ENCODE peak calls at places on chromosome 16, in five cellular contexts. One of them, this sample, is unnamed.

GRCh38 chr16:51607202-51607756 is 456.2 kb upstream of the SALL1 start:
- DNase-seq in HepG2: no peak
- DNase-seq in K562: no peak
- DNase-seq in GM12878: no peak
- DNase-seq in H1: no peak
- DNase-seq in this sample: no peak

GRCh38 chr16:61892531-61892930 is 143.7 kb downstream of the CDH8 start:
- DNase-seq in K562: no peak
- DNase-seq in H1: no peak
- DNase-seq in HepG2: no peak
- DNase-seq in GM12878: no peak
- DNase-seq in this sample: no peak

GRCh38 chr16:56747486-56748045 is 17.6 kb downstream of the NUP93 start:
- DNase-seq in GM12878: no peak
- DNase-seq in H1: no peak
- DNase-seq in HepG2: no peak
- DNase-seq in K562: no peak
- DNase-seq in this sample: peak; percentile 83

GRCh38 chr16:25100511-25100910 is 11.0 kb upstream of the LCMT1 start:
- DNase-seq in K562: no peak
- DNase-seq in GM12878: no peak
- DNase-seq in HepG2: no peak
- DNase-seq in H1: no peak
- DNase-seq in this sample: no peak

GRCh38 chr16:57435838-57436237 is 11.3 kb downstream of the CIAPIN1 start:
- DNase-seq in H1: no peak
- DNase-seq in HepG2: no peak
- DNase-seq in K562: no peak
- DNase-seq in GM12878: no peak
- DNase-seq in this sample: no peak

GRCh38 chr16:54400261-54400660 is 113.7 kb upstream of the IRX3 start:
- DNase-seq in HepG2: no peak
- DNase-seq in GM12878: no peak
- DNase-seq in H1: no peak
- DNase-seq in K562: no peak
- DNase-seq in this sample: no peak

GRCh38 chr16:81740163-81740562 is 38.9 kb upstream of the PLCG2 start:
- DNase-seq in K562: peak; percentile 48
- DNase-seq in HepG2: peak; percentile 31
- DNase-seq in GM12878: peak; percentile 68
- DNase-seq in H1: peak; percentile 58
- DNase-seq in this sample: peak; percentile 64

GRCh38 chr16:30876867-30877266 is 17.0 kb downstream of the BCL7C start:
- DNase-seq in GM12878: no peak
- DNase-seq in K562: no peak
- DNase-seq in HepG2: peak; percentile 62
- DNase-seq in H1: no peak
- DNase-seq in this sample: peak; percentile 59

GRCh38 chr16:82995927-82996441 is 369.2 kb downstream of the CDH13 start:
- DNase-seq in HepG2: no peak
- DNase-seq in GM12878: no peak
- DNase-seq in H1: no peak
- DNase-seq in K562: no peak
- DNase-seq in this sample: no peak

GRCh38 chr16:84829168-84829965 is 9.6 kb downstream of the CRISPLD2 start:
- DNase-seq in H1: no peak
- DNase-seq in GM12878: no peak
- DNase-seq in HepG2: no peak
- DNase-seq in K562: no peak
- DNase-seq in this sample: no peak

GRCh38 chr16:30491744-30492308 is 19.3 kb downstream of the ITGAL start:
- DNase-seq in GM12878: no peak
- DNase-seq in H1: no peak
- DNase-seq in HepG2: peak; percentile 56
- DNase-seq in K562: peak; percentile 79
- DNase-seq in this sample: no peak

GRCh38 chr16:48201515-48202201 is 42.4 kb upstream of the LONP2 start:
- DNase-seq in K562: no peak
- DNase-seq in HepG2: no peak
- DNase-seq in H1: no peak
- DNase-seq in GM12878: no peak
- DNase-seq in this sample: no peak

GRCh38 chr16:51759999-51760398 is 608.9 kb upstream of the SALL1 start:
- DNase-seq in K562: no peak
- DNase-seq in H1: no peak
- DNase-seq in GM12878: no peak
- DNase-seq in HepG2: no peak
- DNase-seq in this sample: no peak

GRCh38 chr16:64269756-64270155 is 852.1 kb downstream of the CDH11 start:
- DNase-seq in GM12878: no peak
- DNase-seq in K562: no peak
- DNase-seq in HepG2: no peak
- DNase-seq in H1: no peak
- DNase-seq in this sample: no peak

GRCh38 chr16:3346041-3346440 is 9.6 kb upstream of the OR2C1 start:
- DNase-seq in GM12878: no peak
- DNase-seq in HepG2: no peak
- DNase-seq in H1: no peak
- DNase-seq in K562: no peak
- DNase-seq in this sample: no peak

GRCh38 chr16:30567160-30567990 is 4.1 kb downstream of the ZNF688 start:
- DNase-seq in K562: no peak
- DNase-seq in H1: no peak
- DNase-seq in HepG2: no peak
- DNase-seq in GM12878: no peak
- DNase-seq in this sample: no peak

GRCh38 chr16:14530046-14530445 is 100.0 kb downstream of the PARN start:
- DNase-seq in HepG2: no peak
- DNase-seq in GM12878: no peak
- DNase-seq in K562: no peak
- DNase-seq in H1: no peak
- DNase-seq in this sample: no peak

GRCh38 chr16:84689126-84689525 is 10.7 kb upstream of the USP10 start:
- DNase-seq in HepG2: no peak
- DNase-seq in K562: no peak
- DNase-seq in H1: no peak
- DNase-seq in GM12878: no peak
- DNase-seq in this sample: no peak

GRCh38 chr16:68592466-68593337 is 52.4 kb upstream of the CDH3 start:
- DNase-seq in H1: no peak
- DNase-seq in HepG2: peak; percentile 21
- DNase-seq in K562: no peak
- DNase-seq in GM12878: no peak
- DNase-seq in this sample: peak; percentile 50

GRCh38 chr16:29804455-29805231 is 1.7 kb upstream of the MAZ start:
- DNase-seq in K562: no peak
- DNase-seq in GM12878: no peak
- DNase-seq in H1: no peak
- DNase-seq in HepG2: no peak
- DNase-seq in this sample: peak; percentile 28

GRCh38 chr16:69396187-69397061 is 10.6 kb upstream of the TERF2 start:
- DNase-seq in HepG2: peak; percentile 99
- DNase-seq in K562: peak; percentile 66
- DNase-seq in H1: peak; percentile 80
- DNase-seq in GM12878: peak; percentile 45
- DNase-seq in this sample: peak; percentile 93

GRCh38 chr16:27154573-27155521 is 48.5 kb upstream of the KDM8 start:
- DNase-seq in K562: peak; percentile 78
- DNase-seq in GM12878: no peak
- DNase-seq in H1: peak; percentile 95
- DNase-seq in HepG2: peak; percentile 52
- DNase-seq in this sample: peak; percentile 88

GRCh38 chr16:75279277-75279676 is 27.9 kb upstream of the BCAR1 start:
- DNase-seq in HepG2: no peak
- DNase-seq in H1: no peak
- DNase-seq in K562: no peak
- DNase-seq in GM12878: no peak
- DNase-seq in this sample: no peak

GRCh38 chr16:51151435-51151950 is 423 bp upstream of the SALL1 start:
- DNase-seq in HepG2: peak; percentile 86
- DNase-seq in GM12878: no peak
- DNase-seq in K562: no peak
- DNase-seq in H1: peak; percentile 82
- DNase-seq in this sample: peak; percentile 92

GRCh38 chr16:27748868-27749546 is 199.1 kb downstream of the KATNIP start:
- DNase-seq in GM12878: peak; percentile 1
- DNase-seq in H1: no peak
- DNase-seq in K562: peak; percentile 89
- DNase-seq in HepG2: peak; percentile 25
- DNase-seq in this sample: peak; percentile 77

GRCh38 chr16:58498341-58499091 is 1.4 kb upstream of the NDRG4 start:
- DNase-seq in K562: no peak
- DNase-seq in GM12878: no peak
- DNase-seq in HepG2: no peak
- DNase-seq in H1: no peak
- DNase-seq in this sample: no peak

GRCh38 chr16:1154291-1154886 is 1.5 kb downstream of the CACNA1H start:
- DNase-seq in H1: no peak
- DNase-seq in GM12878: no peak
- DNase-seq in K562: no peak
- DNase-seq in HepG2: no peak
- DNase-seq in this sample: peak; percentile 48

GRCh38 chr16:69662901-69663300 is 63.5 kb downstream of the NQO1 start:
- DNase-seq in GM12878: no peak
- DNase-seq in H1: no peak
- DNase-seq in K562: no peak
- DNase-seq in HepG2: no peak
- DNase-seq in this sample: no peak

GRCh38 chr16:83971165-83972130 is 3.4 kb downstream of the NECAB2 start:
- DNase-seq in K562: no peak
- DNase-seq in GM12878: no peak
- DNase-seq in H1: no peak
- DNase-seq in HepG2: no peak
- DNase-seq in this sample: no peak

GRCh38 chr16:25224731-25225319 is 8.1 kb downstream of the AQP8 start:
- DNase-seq in GM12878: no peak
- DNase-seq in H1: no peak
- DNase-seq in K562: no peak
- DNase-seq in HepG2: no peak
- DNase-seq in this sample: no peak

GRCh38 chr16:10121496-10121895 is 60.7 kb downstream of the GRIN2A start:
- DNase-seq in K562: no peak
- DNase-seq in GM12878: no peak
- DNase-seq in H1: no peak
- DNase-seq in HepG2: no peak
- DNase-seq in this sample: no peak
- TF ChIP-seq CREB1 in K562: no peak
- TF ChIP-seq CREB1 in GM12878: no peak
- TF ChIP-seq CREB1 in H1: no peak
- TF ChIP-seq CREB1 in HepG2: no peak
- TF ChIP-seq CREB1 in this sample: no peak

GRCh38 chr16:87489434-87490045 is 3.3 kb downstream of the ZCCHC14 start:
- DNase-seq in K562: no peak
- DNase-seq in HepG2: peak; percentile 45
- DNase-seq in H1: no peak
- DNase-seq in GM12878: no peak
- DNase-seq in this sample: no peak
- H3K4me1 ChIP-seq in K562: peaks cover 30% of the 10 kb centered on the region
- H3K4me1 ChIP-seq in HepG2: peaks cover 70% of the 10 kb centered on the region
- H3K4me1 ChIP-seq in H1: peaks cover 11% of the 10 kb centered on the region
- H3K4me1 ChIP-seq in GM12878: no peaks in the 10 kb centered on the region
- H3K4me1 ChIP-seq in this sample: peaks cover 21% of the 10 kb centered on the region

DNA sequence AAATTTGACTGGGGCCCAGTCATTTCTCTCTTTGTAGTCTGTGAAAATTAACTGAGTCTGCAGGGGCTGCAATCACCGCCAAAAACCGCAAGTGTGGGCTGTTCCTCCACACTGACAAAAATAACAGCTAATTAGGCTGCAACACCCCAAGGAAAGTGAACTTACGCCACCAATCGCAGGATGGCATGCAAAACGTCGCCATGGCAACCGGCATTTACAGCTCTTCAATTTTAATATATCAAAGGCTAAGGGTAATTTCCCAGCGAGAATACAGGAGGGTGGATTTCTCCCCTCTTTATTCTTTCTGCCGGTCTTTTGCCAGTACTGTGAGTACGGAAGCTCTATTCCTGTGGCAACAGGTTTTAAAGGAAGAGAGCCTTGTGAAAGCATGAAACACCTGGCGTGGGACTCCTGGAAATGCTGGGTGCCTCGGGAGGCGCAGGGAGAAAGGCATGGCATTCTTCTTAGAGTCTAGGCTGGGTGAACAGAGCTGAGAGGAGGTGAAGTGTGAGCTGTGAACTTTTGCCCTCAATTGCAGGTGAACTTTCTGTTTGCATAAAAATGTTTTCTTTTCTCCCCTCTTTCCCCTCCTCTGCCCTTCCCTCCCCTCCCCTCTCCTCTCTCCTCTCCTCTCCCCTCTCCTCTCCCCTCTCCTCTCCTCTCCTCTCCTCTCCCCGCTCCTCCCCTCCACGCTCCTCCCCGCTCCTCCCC is 399.7 kb downstream of the XYLT1 start:
- DNase-seq in K562: no peak
- DNase-seq in HepG2: no peak
- DNase-seq in GM12878: peak; percentile 98
- DNase-seq in H1: peak; percentile 61
- DNase-seq in this sample: peak; percentile 79
- H3K27ac ChIP-seq in K562: no peak overlapping the region
- H3K27ac ChIP-seq in HepG2: no peak overlapping the region
- H3K27ac ChIP-seq in GM12878: peak overlapping the region; percentile 95
- H3K27ac ChIP-seq in H1: no peak overlapping the region
- H3K27ac ChIP-seq in this sample: no peak overlapping the region

GRCh38 chr16:88062341-88062861 is 111.2 kb downstream of the BANP start:
- DNase-seq in GM12878: no peak
- DNase-seq in H1: no peak
- DNase-seq in K562: no peak
- DNase-seq in HepG2: no peak
- DNase-seq in this sample: no peak

GRCh38 chr16:88064889-88065746 is 113.9 kb downstream of the BANP start:
- DNase-seq in GM12878: no peak
- DNase-seq in HepG2: no peak
- DNase-seq in K562: no peak
- DNase-seq in H1: no peak
- DNase-seq in this sample: no peak

GRCh38 chr16:88061346-88062110 is 110.3 kb downstream of the BANP start:
- DNase-seq in HepG2: no peak
- DNase-seq in K562: no peak
- DNase-seq in H1: no peak
- DNase-seq in GM12878: no peak
- DNase-seq in this sample: no peak

GRCh38 chr16:88064011-88064888 is 113.0 kb downstream of the BANP start:
- DNase-seq in HepG2: no peak
- DNase-seq in GM12878: no peak
- DNase-seq in K562: no peak
- DNase-seq in H1: no peak
- DNase-seq in this sample: no peak

DNA sequence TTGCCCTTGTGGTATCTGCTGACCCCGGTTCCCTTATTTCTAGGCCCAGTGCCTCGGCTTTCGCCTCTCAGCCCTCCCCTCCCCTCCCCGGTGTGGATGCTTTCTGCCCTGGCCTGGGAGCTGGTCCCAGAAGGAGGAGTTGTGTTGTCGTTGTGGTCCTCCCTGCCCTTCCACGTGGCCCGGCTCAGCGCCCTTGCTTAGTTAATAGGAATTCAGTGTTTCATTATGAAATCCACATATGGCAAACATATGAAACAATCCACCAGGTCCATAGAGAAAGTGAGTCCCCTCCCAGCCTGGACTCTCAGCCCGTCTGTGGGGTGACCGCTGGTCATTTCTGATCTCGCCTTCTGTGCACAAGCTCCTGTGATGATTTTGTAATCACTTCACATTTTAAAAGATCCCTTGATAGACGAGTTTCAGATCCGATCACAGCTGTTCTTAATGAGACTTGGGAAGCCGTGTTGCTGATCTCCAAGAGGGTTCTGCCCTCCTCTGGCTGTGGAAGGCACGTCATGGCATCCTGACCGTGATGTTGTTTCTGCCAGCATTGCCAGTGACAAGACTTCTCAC is 112.1 kb downstream of the BANP start:
- DNase-seq in GM12878: no peak
- DNase-seq in HepG2: no peak
- DNase-seq in K562: no peak
- DNase-seq in H1: no peak
- DNase-seq in this sample: no peak
- TF ChIP-seq CREB1 in GM12878: no peak
- TF ChIP-seq CREB1 in HepG2: no peak
- TF ChIP-seq CREB1 in K562: no peak
- TF ChIP-seq CREB1 in H1: no peak
- TF ChIP-seq CREB1 in this sample: no peak